ENCODE peak calls at places on chromosomes 6 and 20, in ten cellular contexts. B, S, F, P, A, J, H, D, Z and Q are unnamed samples.

GRCh38 chr6:31794866-31795615 is 511 bp downstream of the VARS1 start:
- DNase-seq in B (no peak), D (peak), F (no peak), H (no peak), P (no peak), S (no peak), Z (no peak), A (no peak), J (peak), Q (no peak)

GRCh38 chr6:105243487-105243886 is 63.7 kb upstream of the POPDC3 start:
- DNase-seq in S (no peak), D (no peak), P (no peak), Z (no peak), H (no peak), J (no peak), B (no peak), F (no peak), A (no peak), Q (no peak)

GRCh38 chr6:114061116-114061515 is 90.2 kb upstream of the HDAC2 start:
- DNase-seq in F (no peak), H (no peak), B (no peak), S (no peak), P (no peak), A (no peak), J (no peak), D (no peak), Z (no peak), Q (no peak)

GRCh38 chr6:169785566-169785965 is 34.1 kb downstream of the ERMARD start:
- DNase-seq in P (peak), D (no peak), H (no peak), S (no peak), J (no peak), F (no peak), B (no peak), Z (no peak), A (no peak), Q (no peak)

GRCh38 chr20:36950432-36951197 is 893 bp downstream of the SAMHD1 start:
- DNase-seq in P (no peak), H (no peak), D (peak), Z (peak), A (no peak), S (peak), B (peak), F (peak), J (no peak), Q (no peak)

GRCh38 chr20:41196653-41197225 is 59.4 kb downstream of the PLCG1 start:
- DNase-seq in F (no peak), A (no peak), D (no peak), P (no peak), J (no peak), S (no peak), H (no peak), Z (no peak), B (no peak), Q (no peak)

GRCh38 chr6:161257778-161258457 is 15.9 kb downstream of the AGPAT4 start:
- DNase-seq in A (no peak), Z (no peak), F (no peak), H (no peak), J (peak), D (no peak), P (no peak), S (no peak), B (peak), Q (no peak)

GRCh38 chr6:90650041-90650948 is 63.4 kb upstream of the MAP3K7 start:
- DNase-seq in S (no peak), Z (no peak), P (no peak), D (no peak), F (no peak), J (no peak), H (no peak), B (no peak), A (no peak), Q (no peak)

GRCh38 chr20:7272512-7272911 is 505.0 kb downstream of the BMP2 start:
- DNase-seq in F (no peak), Z (no peak), B (no peak), A (no peak), J (no peak), P (no peak), H (no peak), S (no peak), D (no peak), Q (no peak)

GRCh38 chr20:1813101-1813529 is 82.1 kb upstream of the SIRPA start:
- DNase-seq in H (no peak), F (peak), Z (no peak), A (no peak), B (peak), D (no peak), J (peak), S (no peak), P (peak), Q (no peak)

GRCh38 chr20:3970016-3970415 is 45.3 kb downstream of the RNF24 start:
- DNase-seq in J (no peak), P (no peak), S (no peak), F (no peak), A (no peak), D (no peak), B (no peak), H (no peak), Z (no peak), Q (no peak)